ENCODE peak calls at places on chromosomes 12 and 14, in six cellular contexts. One of them, this sample, is unnamed.

GRCh38 chr14:63952053-63952932 is 99.5 kb downstream of the SYNE2 start:
- DNase-seq in uterus: no peak
- DNase-seq in heart right ventricle: no peak
- DNase-seq in kidney: no peak
- DNase-seq in cardiac muscle cell: no peak
- DNase-seq in mesendoderm: no peak
- DNase-seq in this sample: no peak

GRCh38 chr14:31692376-31692781 is 131.2 kb downstream of the NUBPL start:
- DNase-seq in kidney: no peak
- DNase-seq in cardiac muscle cell: peak; percentile 25
- DNase-seq in mesendoderm: no peak
- DNase-seq in uterus: no peak
- DNase-seq in heart right ventricle: no peak
- DNase-seq in this sample: no peak

GRCh38 chr14:53108292-53108937 is 44.7 kb downstream of the DDHD1 start:
- DNase-seq in cardiac muscle cell: no peak
- DNase-seq in uterus: no peak
- DNase-seq in kidney: no peak
- DNase-seq in mesendoderm: no peak
- DNase-seq in heart right ventricle: no peak
- DNase-seq in this sample: no peak

GRCh38 chr14:75705014-75705413 is 44.0 kb downstream of the TTLL5 start:
- DNase-seq in kidney: no peak
- DNase-seq in cardiac muscle cell: peak; percentile 74
- DNase-seq in mesendoderm: peak; percentile 21
- DNase-seq in heart right ventricle: no peak
- DNase-seq in uterus: no peak
- DNase-seq in this sample: no peak

GRCh38 chr12:65905941-65906471 is 81.7 kb downstream of the HMGA2 start:
- DNase-seq in kidney: no peak
- DNase-seq in heart right ventricle: no peak
- DNase-seq in cardiac muscle cell: no peak
- DNase-seq in mesendoderm: no peak
- DNase-seq in uterus: no peak
- DNase-seq in this sample: no peak

GRCh38 chr14:53156238-53156637 is 3.1 kb upstream of the DDHD1 start:
- DNase-seq in heart right ventricle: no peak
- DNase-seq in kidney: no peak
- DNase-seq in cardiac muscle cell: no peak
- DNase-seq in mesendoderm: no peak
- DNase-seq in uterus: no peak
- DNase-seq in this sample: no peak

GRCh38 chr12:28787151-28787550 is 361.9 kb upstream of the FAR2 start:
- DNase-seq in heart right ventricle: no peak
- DNase-seq in kidney: no peak
- DNase-seq in uterus: no peak
- DNase-seq in mesendoderm: peak; percentile 21
- DNase-seq in cardiac muscle cell: no peak
- DNase-seq in this sample: no peak

GRCh38 chr12:68189766-68190700 is 30.5 kb upstream of the IFNG start:
- DNase-seq in uterus: no peak
- DNase-seq in kidney: no peak
- DNase-seq in cardiac muscle cell: peak; percentile 76
- DNase-seq in heart right ventricle: no peak
- DNase-seq in mesendoderm: no peak
- DNase-seq in this sample: no peak

GRCh38 chr14:103855734-103856095 is 8.3 kb upstream of the PPP1R13B start:
- DNase-seq in cardiac muscle cell: no peak
- DNase-seq in mesendoderm: no peak
- DNase-seq in uterus: no peak
- DNase-seq in heart right ventricle: no peak
- DNase-seq in kidney: no peak
- DNase-seq in this sample: no peak

GRCh38 chr12:8697120-8697475 is 693 bp upstream of the RIMKLB start:
- DNase-seq in cardiac muscle cell: peak; percentile 62
- DNase-seq in heart right ventricle: no peak
- DNase-seq in uterus: no peak
- DNase-seq in mesendoderm: peak; percentile 81
- DNase-seq in kidney: no peak
- DNase-seq in this sample: no peak

GRCh38 chr14:95265106-95266094 is 54.3 kb downstream of the CLMN start:
- DNase-seq in uterus: peak; percentile 32
- DNase-seq in kidney: no peak
- DNase-seq in mesendoderm: peak; percentile 96
- DNase-seq in heart right ventricle: no peak
- DNase-seq in cardiac muscle cell: peak; percentile 93
- DNase-seq in this sample: no peak

GRCh38 chr12:120640840-120641833 is 711 bp downstream of the CABP1 start:
- DNase-seq in cardiac muscle cell: peak; percentile 66
- DNase-seq in mesendoderm: peak; percentile 85
- DNase-seq in uterus: peak; percentile 31
- DNase-seq in heart right ventricle: peak; percentile 55
- DNase-seq in kidney: peak; percentile 85
- DNase-seq in this sample: no peak

GRCh38 chr12:120639771-120640721 is at the start of gene CABP1:
- DNase-seq in kidney: peak; percentile 75
- DNase-seq in cardiac muscle cell: no peak
- DNase-seq in uterus: no peak
- DNase-seq in heart right ventricle: no peak
- DNase-seq in mesendoderm: peak; percentile 78
- DNase-seq in this sample: no peak

GRCh38 chr12:120643574-120643973 is 3.1 kb downstream of the CABP1 start:
- DNase-seq in kidney: peak; percentile 10
- DNase-seq in uterus: no peak
- DNase-seq in mesendoderm: no peak
- DNase-seq in heart right ventricle: no peak
- DNase-seq in cardiac muscle cell: no peak
- DNase-seq in this sample: no peak

GRCh38 chr12:120642806-120643205 is 2.4 kb downstream of the CABP1 start:
- DNase-seq in heart right ventricle: no peak
- DNase-seq in mesendoderm: no peak
- DNase-seq in uterus: no peak
- DNase-seq in cardiac muscle cell: no peak
- DNase-seq in kidney: peak; percentile 1
- DNase-seq in this sample: no peak

GRCh38 chr12:120642086-120642485 is 1.7 kb downstream of the CABP1 start:
- DNase-seq in kidney: peak; percentile 12
- DNase-seq in uterus: no peak
- DNase-seq in heart right ventricle: no peak
- DNase-seq in mesendoderm: no peak
- DNase-seq in cardiac muscle cell: no peak
- DNase-seq in this sample: no peak
- H3K27ac ChIP-seq in kidney: no peak overlapping the region
- H3K27ac ChIP-seq in uterus: no peak overlapping the region
- H3K27ac ChIP-seq in heart right ventricle: no peak overlapping the region
- H3K27ac ChIP-seq in mesendoderm: no peak overlapping the region
- H3K27ac ChIP-seq in cardiac muscle cell: no peak overlapping the region
- H3K27ac ChIP-seq in this sample: no peak overlapping the region

GRCh38 chr12:76025601-76026575 is 5.7 kb downstream of the PHLDA1 start:
- DNase-seq in uterus: no peak
- DNase-seq in heart right ventricle: no peak
- DNase-seq in kidney: no peak
- DNase-seq in cardiac muscle cell: peak; percentile 61
- DNase-seq in mesendoderm: no peak
- DNase-seq in this sample: no peak

GRCh38 chr12:76024942-76025600 is 6.5 kb downstream of the PHLDA1 start:
- DNase-seq in heart right ventricle: no peak
- DNase-seq in uterus: no peak
- DNase-seq in mesendoderm: no peak
- DNase-seq in kidney: no peak
- DNase-seq in cardiac muscle cell: peak; percentile 81
- DNase-seq in this sample: no peak

GRCh38 chr12:76024102-76024781 is 7.3 kb downstream of the PHLDA1 start:
- DNase-seq in uterus: no peak
- DNase-seq in cardiac muscle cell: no peak
- DNase-seq in heart right ventricle: no peak
- DNase-seq in mesendoderm: no peak
- DNase-seq in kidney: no peak
- DNase-seq in this sample: no peak

GRCh38 chr12:76020731-76021672 is 10.6 kb downstream of the PHLDA1 start:
- DNase-seq in heart right ventricle: no peak
- DNase-seq in uterus: peak; percentile 25
- DNase-seq in kidney: no peak
- DNase-seq in mesendoderm: peak; percentile 54
- DNase-seq in cardiac muscle cell: peak; percentile 96
- DNase-seq in this sample: no peak

DNA sequence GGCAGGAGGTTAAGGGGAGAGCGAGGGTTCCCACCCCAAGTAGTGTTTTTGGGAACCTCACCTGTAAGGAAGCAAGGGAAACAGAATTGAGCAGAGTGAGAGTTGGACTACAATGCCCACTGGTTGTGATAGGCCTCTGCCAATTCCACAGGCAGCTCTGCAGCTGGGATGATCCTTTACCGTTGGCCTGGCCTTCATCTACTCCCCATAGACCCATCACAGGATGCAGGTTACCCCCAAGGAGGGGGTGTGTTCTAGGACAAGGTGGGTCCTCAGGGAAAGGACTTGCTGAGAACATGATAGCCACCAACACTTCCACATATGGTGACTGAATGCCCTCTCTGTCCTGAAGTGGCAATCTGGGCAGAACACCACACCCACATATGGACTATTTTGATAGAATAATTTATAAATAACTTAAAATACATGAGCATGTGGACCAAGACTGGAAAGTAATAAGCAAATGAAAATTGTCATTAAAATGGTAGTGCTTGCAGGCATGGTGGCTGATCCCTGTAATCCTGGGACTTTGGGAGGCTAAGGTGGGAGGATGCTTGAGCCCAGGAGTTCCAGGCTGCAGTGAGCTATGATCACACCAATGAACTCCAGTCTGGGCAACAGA is 8.4 kb downstream of the PHLDA1 start:
- DNase-seq in heart right ventricle: no peak
- DNase-seq in uterus: no peak
- DNase-seq in cardiac muscle cell: no peak
- DNase-seq in mesendoderm: no peak
- DNase-seq in kidney: no peak
- DNase-seq in this sample: no peak
- H3K4me1 ChIP-seq in heart right ventricle: peaks cover 23% of the 10 kb centered on the region
- H3K4me1 ChIP-seq in uterus: no peaks in the 10 kb centered on the region
- H3K4me1 ChIP-seq in cardiac muscle cell: peaks cover 8% of the 10 kb centered on the region
- H3K4me1 ChIP-seq in mesendoderm: peaks cover 7% of the 10 kb centered on the region
- H3K4me1 ChIP-seq in kidney: peaks cover 10% of the 10 kb centered on the region
- H3K4me1 ChIP-seq in this sample: no peaks in the 10 kb centered on the region

DNA sequence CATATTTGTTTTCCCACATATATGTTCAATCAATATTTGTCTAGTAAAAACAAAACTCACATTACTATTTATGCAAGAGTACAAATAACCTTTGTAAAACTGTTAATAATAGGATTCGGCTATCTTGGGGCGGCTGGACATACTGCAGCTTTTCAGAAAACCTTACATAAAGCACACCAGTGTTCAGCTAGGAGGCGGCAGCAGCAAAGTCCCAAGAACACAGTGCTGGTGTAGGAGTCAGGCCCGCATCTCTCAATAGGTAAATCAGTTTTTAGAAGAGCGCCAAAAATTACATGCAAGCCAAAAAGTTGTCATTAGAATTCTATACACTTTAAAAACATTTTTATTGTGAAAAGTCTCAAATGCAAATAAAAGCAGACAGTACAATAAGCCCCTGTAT is 37.5 kb downstream of the CCDC88C start:
- DNase-seq in kidney: no peak
- DNase-seq in mesendoderm: no peak
- DNase-seq in heart right ventricle: no peak
- DNase-seq in cardiac muscle cell: no peak
- DNase-seq in uterus: no peak
- DNase-seq in this sample: no peak
- H3K36me3 ChIP-seq in kidney: no peaks in the 10 kb centered on the region
- H3K36me3 ChIP-seq in mesendoderm: no peaks in the 10 kb centered on the region
- H3K36me3 ChIP-seq in heart right ventricle: no peaks in the 10 kb centered on the region
- H3K36me3 ChIP-seq in cardiac muscle cell: no peaks in the 10 kb centered on the region
- H3K36me3 ChIP-seq in uterus: no peaks in the 10 kb centered on the region
- H3K36me3 ChIP-seq in this sample: no peaks in the 10 kb centered on the region

DNA sequence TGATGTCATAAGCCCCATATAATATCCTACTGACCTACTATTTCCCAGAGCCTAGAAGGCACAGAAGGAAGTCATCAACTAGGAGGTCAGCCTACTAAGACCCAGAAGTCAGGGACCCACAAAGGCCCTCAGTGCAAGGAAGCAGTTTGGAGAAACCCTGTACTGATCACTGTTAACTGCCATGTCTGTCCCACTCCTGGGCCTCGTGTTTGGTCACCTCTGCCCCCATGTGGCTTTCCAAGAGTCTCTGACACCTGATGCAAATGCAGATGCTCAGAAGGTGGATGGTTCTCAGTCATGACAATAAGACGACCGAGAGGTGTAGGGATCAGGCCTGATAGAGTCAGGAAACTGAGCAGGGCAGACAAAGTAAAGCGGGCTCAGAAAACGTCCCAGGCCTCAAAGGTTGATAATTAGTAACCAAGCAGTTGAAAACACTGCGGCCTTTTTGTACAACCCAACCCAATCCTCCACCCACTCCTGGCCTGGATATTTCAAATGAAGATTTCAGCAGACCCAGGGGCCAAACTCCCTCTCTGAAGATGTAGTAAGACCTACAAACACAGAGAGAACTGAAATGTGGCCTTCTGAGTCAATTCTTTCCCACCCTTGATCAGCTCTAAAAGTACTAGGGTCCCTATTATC is 23.4 kb downstream of the PRKAB1 start:
- DNase-seq in heart right ventricle: no peak
- DNase-seq in cardiac muscle cell: no peak
- DNase-seq in uterus: no peak
- DNase-seq in kidney: no peak
- DNase-seq in mesendoderm: no peak
- DNase-seq in this sample: no peak
- H3K27ac ChIP-seq in heart right ventricle: no peak overlapping the region
- H3K27ac ChIP-seq in cardiac muscle cell: no peak overlapping the region
- H3K27ac ChIP-seq in uterus: no peak overlapping the region
- H3K27ac ChIP-seq in kidney: peak overlapping the region; percentile 79
- H3K27ac ChIP-seq in mesendoderm: no peak overlapping the region
- H3K27ac ChIP-seq in this sample: no peak overlapping the region

DNA sequence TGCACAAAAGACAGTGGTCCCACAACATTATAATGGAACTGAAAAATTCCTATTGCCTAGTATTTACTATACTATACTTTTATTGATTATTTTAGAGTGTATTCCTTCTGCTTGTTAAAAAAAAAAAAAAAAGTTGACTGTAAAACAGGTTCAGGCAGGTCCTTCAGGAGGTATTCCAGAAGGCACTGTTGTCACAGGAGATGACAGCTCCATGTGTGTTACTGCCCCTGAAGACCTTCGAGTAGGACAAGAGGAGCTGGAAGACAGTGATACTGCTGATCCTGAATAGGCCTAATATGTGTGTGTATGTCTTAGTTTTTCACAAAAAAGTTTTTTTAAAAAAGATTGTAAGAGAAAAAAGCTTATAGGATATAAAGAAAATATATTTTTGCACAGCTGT is 12.3 kb downstream of the UBE2N start:
- DNase-seq in heart right ventricle: no peak
- DNase-seq in mesendoderm: no peak
- DNase-seq in uterus: no peak
- DNase-seq in kidney: no peak
- DNase-seq in cardiac muscle cell: no peak
- DNase-seq in this sample: no peak
- H3K4me1 ChIP-seq in heart right ventricle: peaks cover 93% of the 10 kb centered on the region
- H3K4me1 ChIP-seq in mesendoderm: peaks cover 17% of the 10 kb centered on the region
- H3K4me1 ChIP-seq in uterus: peaks cover 8% of the 10 kb centered on the region
- H3K4me1 ChIP-seq in kidney: peaks cover 15% of the 10 kb centered on the region
- H3K4me1 ChIP-seq in cardiac muscle cell: peaks cover 29% of the 10 kb centered on the region
- H3K4me1 ChIP-seq in this sample: peaks cover 53% of the 10 kb centered on the region

GRCh38 chr12:113959096-113959495 is 7.0 kb downstream of the RBM19 start:
- DNase-seq in mesendoderm: no peak
- DNase-seq in kidney: no peak
- DNase-seq in cardiac muscle cell: no peak
- DNase-seq in uterus: no peak
- DNase-seq in heart right ventricle: no peak
- DNase-seq in this sample: no peak
- H3K36me3 ChIP-seq in mesendoderm: peaks cover 8% of the 10 kb centered on the region
- H3K36me3 ChIP-seq in kidney: peaks cover 54% of the 10 kb centered on the region
- H3K36me3 ChIP-seq in cardiac muscle cell: peaks cover 19% of the 10 kb centered on the region
- H3K36me3 ChIP-seq in uterus: no peaks in the 10 kb centered on the region
- H3K36me3 ChIP-seq in heart right ventricle: no peaks in the 10 kb centered on the region
- H3K36me3 ChIP-seq in this sample: peaks cover 58% of the 10 kb centered on the region

GRCh38 chr12:122467983-122468382 is 32.7 kb downstream of the ZCCHC8 start:
- DNase-seq in cardiac muscle cell: no peak
- DNase-seq in uterus: no peak
- DNase-seq in heart right ventricle: no peak
- DNase-seq in kidney: no peak
- DNase-seq in mesendoderm: peak; percentile 32
- DNase-seq in this sample: no peak
- H3K27ac ChIP-seq in cardiac muscle cell: no peak overlapping the region
- H3K27ac ChIP-seq in uterus: no peak overlapping the region
- H3K27ac ChIP-seq in heart right ventricle: no peak overlapping the region
- H3K27ac ChIP-seq in kidney: no peak overlapping the region
- H3K27ac ChIP-seq in mesendoderm: no peak overlapping the region
- H3K27ac ChIP-seq in this sample: no peak overlapping the region